ENCODE peak calls at places on chromosomes 2 and 18, in five cellular contexts. A, F, N, V and S are unnamed samples.

GRCh38 chr18:7272268-7273049 is 41.6 kb downstream of the LRRC30 start:
- DNase-seq in A (no peak), F (peak), N (peak), V (peak), S (peak)

GRCh38 chr2:3465328-3465727 is 54.0 kb downstream of the ADI1 start:
- DNase-seq in A (no peak), F (no peak), N (no peak), V (no peak), S (no peak)

GRCh38 chr18:46422552-46423055 is 234.4 kb downstream of the LOXHD1 start:
- DNase-seq in A (no peak), F (no peak), N (no peak), V (no peak), S (no peak)

GRCh38 chr2:225173909-225174308 is 131.6 kb upstream of the DOCK10 start:
- DNase-seq in A (no peak), F (no peak), N (no peak), V (no peak), S (no peak)

GRCh38 chr2:12169721-12170120 is 423.3 kb downstream of the LPIN1 start:
- DNase-seq in A (no peak), F (peak), N (no peak), V (no peak), S (no peak)

GRCh38 chr18:41745166-41746049 is 209.6 kb upstream of the PIK3C3 start:
- DNase-seq in A (peak), F (peak), N (peak), V (peak), S (peak)

GRCh38 chr2:7950035-7950612 is 731.7 kb upstream of the ID2 start:
- DNase-seq in A (no peak), F (no peak), N (no peak), V (no peak), S (no peak)

GRCh38 chr2:2331905-2332280 is 818 bp upstream of the MYT1L start:
- DNase-seq in A (no peak), F (no peak), N (no peak), V (peak), S (no peak)

GRCh38 chr2:69459936-69460335 is 22.7 kb upstream of the NFU1 start:
- DNase-seq in A (no peak), F (no peak), N (no peak), V (no peak), S (no peak)

GRCh38 chr2:26870585-26871095 is 22.7 kb downstream of the DPYSL5 start:
- DNase-seq in A (no peak), F (no peak), N (no peak), V (no peak), S (no peak)

GRCh38 chr18:58005885-58006523 is 38.0 kb upstream of the NEDD4L start:
- DNase-seq in A (peak), F (no peak), N (no peak), V (no peak), S (no peak)

GRCh38 chr2:230798769-230799399 is 65.9 kb upstream of the ITM2C start:
- DNase-seq in A (peak), F (peak), N (peak), V (peak), S (peak)

GRCh38 chr18:55323051-55323994 is 264.7 kb downstream of the TCF4 start:
- DNase-seq in A (no peak), F (no peak), N (no peak), V (no peak), S (no peak)

GRCh38 chr2:158011055-158011771 is 90.5 kb upstream of the UPP2 start:
- DNase-seq in A (peak), F (peak), N (no peak), V (peak), S (no peak)

GRCh38 chr2:147108553-147108952 is 736.3 kb upstream of the ACVR2A start:
- DNase-seq in A (no peak), F (no peak), N (no peak), V (no peak), S (no peak)

GRCh38 chr18:61972389-61973264 is 79.8 kb upstream of the RNF152 start:
- DNase-seq in A (no peak), F (peak), N (no peak), V (no peak), S (no peak)

GRCh38 chr2:170966648-170967396 is 37.8 kb downstream of the GORASP2 start:
- DNase-seq in A (peak), F (no peak), N (peak), V (peak), S (peak)

GRCh38 chr2:120005834-120006521 is 6.9 kb upstream of the EPB41L5 start:
- DNase-seq in A (no peak), F (no peak), N (no peak), V (no peak), S (no peak)

GRCh38 chr18:3147935-3148554 is 71.7 kb downstream of the MYOM1 start:
- DNase-seq in A (no peak), F (no peak), N (no peak), V (no peak), S (no peak)

GRCh38 chr2:42928692-42929576 is 136.6 kb upstream of the HAAO start:
- DNase-seq in A (peak), F (peak), N (peak), V (peak), S (peak)

GRCh38 chr2:74440378-74441110 is 1.2 kb downstream of the RTKN start:
- DNase-seq in A (peak), F (peak), N (peak), V (peak), S (peak)

GRCh38 chr18:75070625-75071483 is 138.1 kb downstream of the PTGR3 start:
- DNase-seq in A (peak), F (peak), N (peak), V (no peak), S (peak)

GRCh38 chr2:201883559-201883958 is 77.2 kb downstream of the CDK15 start:
- DNase-seq in A (no peak), F (no peak), N (no peak), V (no peak), S (no peak)

GRCh38 chr2:71190959-71191943 is 35.7 kb downstream of the PAIP2B start:
- DNase-seq in A (no peak), F (peak), N (peak), V (no peak), S (peak)

GRCh38 chr18:47975701-47976100 is 45.2 kb upstream of the SMAD2 start:
- DNase-seq in A (no peak), F (no peak), N (no peak), V (no peak), S (no peak)

GRCh38 chr18:78021196-78021595 is 771.5 kb downstream of the GALR1 start:
- DNase-seq in A (no peak), F (peak), N (no peak), V (no peak), S (no peak)

GRCh38 chr2:6855860-6856547 is 9.7 kb downstream of the CMPK2 start:
- DNase-seq in A (no peak), F (no peak), N (no peak), V (no peak), S (peak)

GRCh38 chr18:2889761-2890192 is 43.0 kb downstream of the EMILIN2 start:
- DNase-seq in A (no peak), F (peak), N (peak), V (no peak), S (peak)

GRCh38 chr18:49731421-49731841 is 81.9 kb downstream of the ACAA2 start:
- DNase-seq in A (no peak), F (no peak), N (peak), V (no peak), S (peak)

GRCh38 chr18:21163647-21164625 is 52.3 kb upstream of the ROCK1 start:
- DNase-seq in A (no peak), F (no peak), N (no peak), V (no peak), S (no peak)

GRCh38 chr2:127064642-127065250 is 42.2 kb downstream of the BIN1 start:
- DNase-seq in A (peak), F (peak), N (peak), V (peak), S (peak)

GRCh38 chr2:212960336-212960735 is 191.1 kb downstream of the IKZF2 start:
- DNase-seq in A (no peak), F (no peak), N (no peak), V (no peak), S (no peak)

GRCh38 chr18:22136395-22136794 is 33.0 kb upstream of the GATA6 start:
- DNase-seq in A (no peak), F (no peak), N (peak), V (no peak), S (no peak)

GRCh38 chr2:16317211-16317830 is 348.3 kb downstream of the CYRIA start:
- DNase-seq in A (no peak), F (no peak), N (no peak), V (no peak), S (no peak)

GRCh38 chr2:10490806-10491291 is 42.7 kb upstream of the ODC1 start:
- DNase-seq in A (no peak), F (no peak), N (peak), V (no peak), S (peak)

GRCh38 chr2:10504370-10504993 is 56.4 kb upstream of the ODC1 start:
- DNase-seq in A (no peak), F (no peak), N (no peak), V (no peak), S (no peak)

GRCh38 chr2:48320747-48321146 is 209.2 kb upstream of the STON1 start:
- DNase-seq in A (no peak), F (no peak), N (no peak), V (no peak), S (no peak)